ENCODE peak calls at places on chromosomes 13 and 19, in eight cellular contexts. One of them, this sample, is unnamed.
A peak's percentile ranks its signal among the peaks of the same experiment; 100 is the strongest.

GRCh38 chr19:4618019-4618418 is 21.3 kb upstream of the TNFAIP8L1 start:
- DNase-seq in Daoy: no peak
- DNase-seq in T-helper 1 cell: no peak
- DNase-seq in Right ventricle myocardium superior: no peak
- DNase-seq in GM04504: no peak
- DNase-seq in mesothelial cell of epicardium: no peak
- DNase-seq in GM19239: no peak
- DNase-seq in activated naive CD8-positive, alpha-beta T cell treated with anti-CD3 and anti-CD28 coated beads, Interleukin-2, amount 50 U/mL, for 24 hours: no peak
- DNase-seq in this sample: no peak

GRCh38 chr13:100765021-100765420 is 90.4 kb upstream of the TMTC4 start:
- DNase-seq in Daoy: no peak
- DNase-seq in T-helper 1 cell: no peak
- DNase-seq in Right ventricle myocardium superior: no peak
- DNase-seq in GM04504: no peak
- DNase-seq in mesothelial cell of epicardium: no peak
- DNase-seq in GM19239: no peak
- DNase-seq in activated naive CD8-positive, alpha-beta T cell treated with anti-CD3 and anti-CD28 coated beads, Interleukin-2, amount 50 U/mL, for 24 hours: no peak
- DNase-seq in this sample: no peak

GRCh38 chr13:107205318-107206112 is 637.6 kb upstream of the ARGLU1 start:
- DNase-seq in Daoy: peak; percentile 56
- DNase-seq in T-helper 1 cell: peak; percentile 36
- DNase-seq in Right ventricle myocardium superior: peak; percentile 66
- DNase-seq in GM04504: no peak
- DNase-seq in mesothelial cell of epicardium: peak; percentile 87
- DNase-seq in GM19239: peak; percentile 32
- DNase-seq in activated naive CD8-positive, alpha-beta T cell treated with anti-CD3 and anti-CD28 coated beads, Interleukin-2, amount 50 U/mL, for 24 hours: peak; percentile 72
- DNase-seq in this sample: peak; percentile 64

GRCh38 chr19:5054551-5055456 is 85.9 kb downstream of the KDM4B start:
- DNase-seq in Daoy: no peak
- DNase-seq in T-helper 1 cell: no peak
- DNase-seq in Right ventricle myocardium superior: peak; percentile 71
- DNase-seq in GM04504: no peak
- DNase-seq in mesothelial cell of epicardium: no peak
- DNase-seq in GM19239: no peak
- DNase-seq in activated naive CD8-positive, alpha-beta T cell treated with anti-CD3 and anti-CD28 coated beads, Interleukin-2, amount 50 U/mL, for 24 hours: no peak
- DNase-seq in this sample: no peak

GRCh38 chr19:18193388-18194207 is 580 bp downstream of the MPV17L2 start:
- DNase-seq in Daoy: no peak
- DNase-seq in T-helper 1 cell: no peak
- DNase-seq in Right ventricle myocardium superior: no peak
- DNase-seq in GM04504: no peak
- DNase-seq in mesothelial cell of epicardium: no peak
- DNase-seq in GM19239: no peak
- DNase-seq in activated naive CD8-positive, alpha-beta T cell treated with anti-CD3 and anti-CD28 coated beads, Interleukin-2, amount 50 U/mL, for 24 hours: no peak
- DNase-seq in this sample: peak; percentile 49

GRCh38 chr19:56971230-56971629 is 130.7 kb upstream of the PEG3 start:
- DNase-seq in Daoy: peak; percentile 45
- DNase-seq in T-helper 1 cell: no peak
- DNase-seq in Right ventricle myocardium superior: no peak
- DNase-seq in GM04504: no peak
- DNase-seq in mesothelial cell of epicardium: no peak
- DNase-seq in GM19239: no peak
- DNase-seq in activated naive CD8-positive, alpha-beta T cell treated with anti-CD3 and anti-CD28 coated beads, Interleukin-2, amount 50 U/mL, for 24 hours: no peak
- DNase-seq in this sample: no peak

GRCh38 chr13:39347926-39348901 is 254.8 kb downstream of the LHFPL6 start:
- DNase-seq in Daoy: no peak
- DNase-seq in T-helper 1 cell: no peak
- DNase-seq in Right ventricle myocardium superior: peak; percentile 77
- DNase-seq in GM04504: no peak
- DNase-seq in mesothelial cell of epicardium: no peak
- DNase-seq in GM19239: no peak
- DNase-seq in activated naive CD8-positive, alpha-beta T cell treated with anti-CD3 and anti-CD28 coated beads, Interleukin-2, amount 50 U/mL, for 24 hours: no peak
- DNase-seq in this sample: no peak

GRCh38 chr13:107669356-107669755 is 546.0 kb downstream of the LIG4 start:
- DNase-seq in Daoy: no peak
- DNase-seq in T-helper 1 cell: no peak
- DNase-seq in Right ventricle myocardium superior: no peak
- DNase-seq in GM04504: peak; percentile 33
- DNase-seq in mesothelial cell of epicardium: no peak
- DNase-seq in GM19239: no peak
- DNase-seq in activated naive CD8-positive, alpha-beta T cell treated with anti-CD3 and anti-CD28 coated beads, Interleukin-2, amount 50 U/mL, for 24 hours: no peak
- DNase-seq in this sample: no peak

GRCh38 chr19:45767881-45768643 is 990 bp downstream of the SIX5 start:
- DNase-seq in Daoy: peak; percentile 80
- DNase-seq in T-helper 1 cell: peak; percentile 34
- DNase-seq in Right ventricle myocardium superior: peak; percentile 78
- DNase-seq in GM04504: no peak
- DNase-seq in mesothelial cell of epicardium: peak; percentile 70
- DNase-seq in GM19239: peak; percentile 56
- DNase-seq in activated naive CD8-positive, alpha-beta T cell treated with anti-CD3 and anti-CD28 coated beads, Interleukin-2, amount 50 U/mL, for 24 hours: peak; percentile 26
- DNase-seq in this sample: peak; percentile 65

This sample was measured in K562.